ENCODE peak calls at places on chromosome 21, in seven cellular contexts. P, Y, V, Z, E, H and G are unnamed samples.

GRCh38 chr21:31222142-31222541 is 121.9 kb downstream of the TIAM1 start:
- DNase-seq in P (no peak), Y (no peak), V (no peak), Z (peak; percentile 13), E (no peak), H (no peak), G (no peak)

GRCh38 chr21:31537872-31538576 is 121.5 kb upstream of the SOD1 start:
- DNase-seq in P (no peak), Y (no peak), V (no peak), Z (no peak), E (no peak), H (no peak), G (no peak)

GRCh38 chr21:42829954-42830353 is 49.4 kb downstream of the WDR4 start:
- DNase-seq in P (no peak), Y (no peak), V (no peak), Z (no peak), E (peak; percentile 13), H (no peak), G (no peak)

GRCh38 chr21:42429856-42430255 is 26.2 kb downstream of the UBASH3A start:
- DNase-seq in P (no peak), Y (peak; percentile 45), V (no peak), Z (no peak), E (peak; percentile 75), H (no peak), G (no peak)

GRCh38 chr21:45763074-45763473 is 119.5 kb downstream of the PCBP3 start:
- DNase-seq in P (no peak), Y (no peak), V (no peak), Z (no peak), E (no peak), H (no peak), G (no peak)

GRCh38 chr21:16084776-16085364 is 355.1 kb downstream of the USP25 start:
- DNase-seq in P (no peak), Y (peak; percentile 75), V (no peak), Z (peak; percentile 1), E (peak; percentile 84), H (peak; percentile 77), G (peak; percentile 73)

GRCh38 chr21:29332461-29333354 is 34.0 kb downstream of the BACH1 start:
- DNase-seq in P (no peak), Y (no peak), V (no peak), Z (no peak), E (no peak), H (no peak), G (no peak)

GRCh38 chr21:33075128-33075527 is 5.2 kb downstream of the OLIG1 start:
- DNase-seq in P (no peak), Y (no peak), V (no peak), Z (no peak), E (no peak), H (no peak), G (no peak)

GRCh38 chr21:28705616-28706015 is 287.1 kb downstream of the LTN1 start:
- DNase-seq in P (no peak), Y (no peak), V (no peak), Z (no peak), E (no peak), H (no peak), G (no peak)